ENCODE peak calls at places on chromosomes 16 and 17, in seven cellular contexts. B is mucosa of gallbladder; I is stimulated activated CD4-positive, alpha-beta T cell treated with anti-CD3 and anti-CD28 coated beads, Interleukin-4, amount 100 ng/mL, for 48 hours; N is fibroblast of villous mesenchyme; G is foreskin keratinocyte; A is IMR-90; C is colonic mucosa. K is an unnamed sample.
A peak's percentile ranks its signal among the peaks of the same experiment; 100 is the strongest.

GRCh38 chr17:8692916-8693315 is 51.7 kb downstream of the CCDC42 start:
- DNase-seq in A (no peak), I (no peak), G (no peak), C (no peak), B (no peak), N (no peak), K (no peak)

GRCh38 chr16:2085669-2086068 is 37.9 kb downstream of the TSC2 start:
- DNase-seq in N (no peak), A (no peak), B (no peak), I (no peak), C (no peak), G (no peak), K (no peak)

GRCh38 chr17:40319651-40320550 is 10.9 kb downstream of the RARA start:
- DNase-seq in B (no peak), C (peak; percentile 66), A (no peak), I (no peak), G (no peak), N (no peak), K (peak; percentile 84)

GRCh38 chr16:81094771-81095251 is 1.4 kb downstream of the GCSH start:
- DNase-seq in I (no peak), C (no peak), G (no peak), A (peak; percentile 16), B (no peak), N (peak; percentile 26), K (no peak)

GRCh38 chr16:709651-710499 is 4.3 kb upstream of the FBXL16 start:
- DNase-seq in A (peak; percentile 88), I (no peak), G (no peak), B (no peak), N (peak; percentile 74), C (no peak), K (no peak)

GRCh38 chr16:62021295-62021694 is 14.9 kb downstream of the CDH8 start:
- DNase-seq in G (no peak), I (no peak), A (no peak), N (no peak), C (no peak), B (no peak), K (no peak)

GRCh38 chr17:75524971-75525805 is at the start of gene LLGL2:
- DNase-seq in B (peak; percentile 92), G (peak; percentile 76), C (peak; percentile 94), I (peak; percentile 60), N (peak; percentile 60), A (peak; percentile 11), K (no peak)

GRCh38 chr16:68718596-68718995 is 18.5 kb upstream of the CDH1 start:
- DNase-seq in C (no peak), B (no peak), I (no peak), N (peak; percentile 41), A (no peak), G (no peak), K (no peak)

GRCh38 chr17:82984751-82985435 is 94.5 kb upstream of the METRNL start:
- DNase-seq in G (no peak), I (no peak), B (no peak), C (no peak), N (peak; percentile 3), A (no peak), K (peak; percentile 50)

GRCh38 chr16:82603784-82604411 is 22.9 kb upstream of the CDH13 start:
- DNase-seq in I (no peak), B (peak; percentile 32), C (peak; percentile 29), G (peak; percentile 38), A (peak; percentile 73), N (peak; percentile 71), K (no peak)

GRCh38 chr16:58102665-58103427 is 26.3 kb downstream of the CFAP20 start:
- DNase-seq in N (no peak), A (no peak), C (no peak), I (no peak), G (no peak), B (no peak), K (no peak)

GRCh38 chr17:11485336-11485735 is 112.9 kb upstream of the DNAH9 start:
- DNase-seq in C (no peak), N (no peak), I (no peak), B (no peak), G (no peak), A (no peak), K (no peak)

GRCh38 chr17:80847506-80848230 is 144.0 kb upstream of the CHMP6 start:
- DNase-seq in C (peak; percentile 79), B (no peak), I (peak; percentile 30), A (no peak), N (no peak), G (no peak), K (peak; percentile 30)

GRCh38 chr17:8791248-8791909 is 7.8 kb downstream of the MFSD6L start:
- DNase-seq in A (no peak), C (no peak), B (no peak), G (no peak), I (no peak), N (no peak), K (no peak)

GRCh38 chr16:68357521-68357922 is 46.7 kb downstream of the PRMT7 start:
- DNase-seq in A (no peak), I (no peak), C (no peak), N (no peak), B (no peak), G (no peak), K (no peak)

GRCh38 chr17:42676424-42677011 is at the start of gene PLEKHH3:
- DNase-seq in N (no peak), B (no peak), I (no peak), A (no peak), C (no peak), G (no peak), K (no peak)

GRCh38 chr17:73474370-73474988 is 162.7 kb upstream of the CDC42EP4 start:
- DNase-seq in C (peak; percentile 84), B (peak; percentile 90), N (peak; percentile 69), G (peak; percentile 67), A (peak; percentile 39), I (no peak), K (no peak)

GRCh38 chr17:30091771-30092170 is 24.8 kb upstream of the NSRP1 start:
- DNase-seq in N (peak; percentile 18), A (peak; percentile 92), I (no peak), G (no peak), C (no peak), B (no peak), K (no peak)

GRCh38 chr17:17806611-17807010 is 30.2 kb downstream of the SREBF1 start:
- DNase-seq in B (no peak), I (no peak), N (no peak), G (no peak), C (no peak), A (no peak), K (no peak)

GRCh38 chr17:7632492-7632894 is 2.6 kb downstream of the SHBG start:
- DNase-seq in A (peak; percentile 54), I (no peak), B (no peak), C (peak; percentile 32), N (peak; percentile 52), G (peak; percentile 36), K (no peak)

GRCh38 chr17:43860077-43860725 is 13.2 kb downstream of the CD300LG start:
- DNase-seq in I (no peak), G (no peak), B (no peak), N (peak; percentile 6), C (no peak), A (no peak), K (no peak)

GRCh38 chr16:70681382-70682238 is 4.2 kb downstream of the MTSS2 start:
- DNase-seq in B (no peak), A (no peak), C (no peak), G (no peak), I (no peak), N (no peak), K (no peak)

GRCh38 chr17:8900626-8901585 is 33.4 kb upstream of the PIK3R6 start:
- DNase-seq in G (no peak), B (no peak), I (no peak), A (no peak), N (no peak), C (no peak), K (no peak)

GRCh38 chr16:88783391-88784073 is 1.5 kb downstream of the PIEZO1 start:
- DNase-seq in G (peak; percentile 38), C (peak; percentile 34), I (no peak), B (no peak), A (peak; percentile 33), N (peak; percentile 75), K (no peak)

GRCh38 chr17:73589096-73589980 is 54.9 kb downstream of the SDK2 start:
- DNase-seq in C (no peak), I (no peak), A (no peak), G (peak; percentile 20), B (no peak), N (no peak), K (no peak)

GRCh38 chr17:59840329-59840907 is 52.3 kb downstream of the TUBD1 start:
- DNase-seq in G (peak; percentile 39), A (no peak), I (no peak), N (peak; percentile 64), B (no peak), C (no peak), K (no peak)

GRCh38 chr16:20348365-20349185 is 3.9 kb downstream of the UMOD start:
- DNase-seq in I (no peak), G (no peak), B (peak; percentile 34), C (peak; percentile 25), N (no peak), A (no peak), K (no peak)

GRCh38 chr16:56603589-56603988 is 4.8 kb upstream of the MT2A start:
- DNase-seq in C (peak; percentile 53), N (peak; percentile 52), G (peak; percentile 21), B (peak; percentile 49), A (peak; percentile 53), I (no peak), K (no peak)

GRCh38 chr17:58520843-58521430 is 6.5 kb upstream of the MTMR4 start:
- DNase-seq in B (no peak), I (no peak), N (no peak), C (no peak), G (no peak), A (peak; percentile 13), K (no peak)

GRCh38 chr17:49597928-49598655 is 22.4 kb downstream of the NXPH3 start:
- DNase-seq in I (no peak), G (no peak), A (peak; percentile 41), B (no peak), C (no peak), N (peak; percentile 54), K (no peak)